ENCODE peak calls at places on chromosome 18, in nine cellular contexts. T is ovary; A is stimulated activated CD8-positive, alpha-beta memory T cell treated with anti-CD3 and anti-CD28 coated beads, Interleukin-15, amount 100 ng/mL, for 24 hours; I is GM12891; O is lower leg skin; N is GM04503; R is A549; Z is adipocyte; W is HepG2. P is an unnamed sample.

GRCh38 chr18:74512321-74513053 is 16.3 kb downstream of the CNDP2 start:
- DNase-seq in W (no peak), O (no peak), T (no peak), I (no peak), A (no peak), N (no peak), R (no peak), Z (no peak), P (no peak)

GRCh38 chr18:13577091-13577697 is 149.2 kb downstream of the FAM210A start:
- DNase-seq in Z (peak), A (no peak), I (peak), T (no peak), O (no peak), N (peak), W (no peak), R (no peak), P (no peak)

GRCh38 chr18:62122330-62122729 is 64.5 kb downstream of the PIGN start:
- DNase-seq in A (no peak), N (no peak), T (no peak), W (no peak), Z (no peak), O (no peak), R (no peak), I (no peak), P (no peak)

GRCh38 chr18:212780-213179 is 54.4 kb downstream of the USP14 start:
- DNase-seq in R (no peak), I (no peak), A (no peak), T (no peak), O (no peak), W (no peak), N (no peak), Z (peak), P (no peak)

GRCh38 chr18:2963048-2963447 is 49.9 kb downstream of the LPIN2 start:
- DNase-seq in N (no peak), W (no peak), A (no peak), R (no peak), I (no peak), O (no peak), T (no peak), Z (no peak), P (no peak)

GRCh38 chr18:63439334-63439733 is 17.1 kb upstream of the VPS4B start:
- DNase-seq in I (peak), N (no peak), T (peak), R (peak), W (peak), O (peak), Z (peak), A (no peak), P (peak)

GRCh38 chr18:21682276-21683051 is 22.1 kb downstream of the ABHD3 start:
- DNase-seq in I (no peak), T (no peak), N (peak), O (no peak), R (no peak), W (no peak), Z (peak), A (no peak), P (no peak)

GRCh38 chr18:72700961-72701710 is 157.0 kb upstream of the CBLN2 start:
- DNase-seq in A (no peak), N (no peak), R (no peak), I (no peak), O (no peak), W (peak), T (no peak), Z (peak), P (no peak)

GRCh38 chr18:47215554-47216138 is 35.8 kb downstream of the SKOR2 start:
- DNase-seq in I (peak), W (peak), Z (peak), A (no peak), N (peak), O (peak), R (peak), T (no peak), P (no peak)

GRCh38 chr18:51603111-51603510 is 405.6 kb upstream of the MEX3C start:
- DNase-seq in Z (no peak), I (no peak), O (no peak), N (no peak), R (no peak), W (no peak), T (no peak), A (no peak), P (no peak)

GRCh38 chr18:13268746-13269285 is 50.3 kb downstream of the LDLRAD4 start:
- DNase-seq in W (no peak), A (no peak), N (no peak), Z (no peak), T (no peak), R (no peak), O (no peak), I (no peak), P (no peak)

GRCh38 chr18:70024829-70025228 is 77.2 kb upstream of the CD226 start:
- DNase-seq in I (no peak), R (no peak), Z (no peak), O (no peak), N (no peak), A (no peak), W (no peak), T (no peak), P (no peak)

GRCh38 chr18:8207996-8208395 is 401.2 kb upstream of the RAB12 start:
- DNase-seq in N (no peak), Z (no peak), T (no peak), O (no peak), R (no peak), A (no peak), W (no peak), I (no peak), P (no peak)

GRCh38 chr18:77008576-77009315 is 123.8 kb downstream of the MBP start:
- DNase-seq in T (no peak), Z (no peak), O (no peak), A (no peak), R (no peak), N (no peak), I (no peak), W (no peak), P (no peak)

GRCh38 chr18:58761970-58762780 is 90.9 kb downstream of the MALT1 start:
- DNase-seq in T (no peak), O (no peak), Z (no peak), N (no peak), A (no peak), I (no peak), W (no peak), R (no peak), P (no peak)

GRCh38 chr18:34493099-34493544 is 217.0 kb upstream of the DTNA start:
- DNase-seq in T (peak), W (peak), N (peak), R (no peak), O (peak), I (no peak), Z (peak), A (no peak), P (no peak)

GRCh38 chr18:44733069-44733753 is 52.5 kb downstream of the SETBP1 start:
- DNase-seq in A (no peak), I (no peak), N (peak), Z (peak), R (peak), O (peak), W (no peak), T (no peak), P (no peak)

GRCh38 chr18:3455938-3456685 is 6.1 kb downstream of the TGIF1 start:
- DNase-seq in A (no peak), N (no peak), R (no peak), O (no peak), W (peak), I (no peak), Z (peak), T (no peak), P (no peak)

GRCh38 chr18:79275992-79276391 is 119.7 kb upstream of the NFATC1 start:
- DNase-seq in A (no peak), R (no peak), N (no peak), O (no peak), Z (peak), T (no peak), I (peak), W (no peak), P (no peak)

GRCh38 chr18:3985030-3985429 is 470.1 kb downstream of the DLGAP1 start:
- DNase-seq in A (no peak), I (no peak), T (no peak), Z (peak), W (no peak), N (no peak), R (no peak), O (no peak), P (no peak)

GRCh38 chr18:23998811-23999210 is 15.7 kb upstream of the TTC39C start:
- DNase-seq in N (no peak), T (no peak), W (peak), A (no peak), O (no peak), R (no peak), Z (no peak), I (no peak), P (no peak)

GRCh38 chr18:23377669-23378469 is 75.2 kb upstream of the RIOK3 start:
- DNase-seq in N (peak), O (no peak), W (peak), I (no peak), R (peak), Z (peak), T (no peak), A (no peak), P (no peak)

GRCh38 chr18:25261768-25262167 is 90.2 kb downstream of the ZNF521 start:
- DNase-seq in Z (no peak), O (no peak), T (no peak), W (no peak), I (no peak), A (no peak), R (no peak), N (no peak), P (no peak)

GRCh38 chr18:14907420-14907819 is 159.4 kb downstream of the ANKRD30B start:
- DNase-seq in T (no peak), Z (no peak), R (no peak), I (no peak), W (no peak), N (no peak), O (no peak), A (no peak), P (no peak)

GRCh38 chr18:2316686-2317308 is 254.5 kb downstream of the METTL4 start:
- DNase-seq in R (no peak), W (peak), O (no peak), A (no peak), I (no peak), T (no peak), N (no peak), Z (no peak), P (no peak)

GRCh38 chr18:4282954-4283353 is 172.2 kb downstream of the DLGAP1 start:
- DNase-seq in T (no peak), Z (no peak), R (no peak), W (no peak), A (no peak), N (no peak), O (no peak), I (no peak), P (no peak)

GRCh38 chr18:63292844-63293683 is 26.5 kb downstream of the BCL2 start:
- DNase-seq in R (no peak), N (no peak), T (peak), I (no peak), O (no peak), A (no peak), Z (no peak), W (no peak), P (peak)

GRCh38 chr18:46502444-46502843 is 154.6 kb downstream of the LOXHD1 start:
- DNase-seq in R (no peak), I (no peak), Z (peak), O (no peak), T (no peak), N (no peak), W (no peak), A (no peak), P (no peak)

GRCh38 chr18:3321133-3321812 is 59.3 kb downstream of the MYL12B start:
- DNase-seq in N (no peak), T (no peak), R (peak), I (no peak), Z (peak), A (no peak), W (no peak), O (no peak), P (no peak)

GRCh38 chr18:23103449-23103848 is 31.8 kb upstream of the CABLES1 start:
- DNase-seq in I (no peak), O (no peak), W (no peak), A (no peak), Z (no peak), N (no peak), T (no peak), R (no peak), P (no peak)

GRCh38 chr18:35106845-35107148 is 65.6 kb downstream of the MAPRE2 start:
- DNase-seq in N (no peak), O (no peak), T (no peak), I (no peak), R (no peak), W (no peak), Z (no peak), A (no peak), P (no peak)

GRCh38 chr18:3248062-3248669 is 565 bp downstream of the MYL12A start:
- DNase-seq in N (no peak), Z (peak), I (no peak), R (no peak), T (peak), W (no peak), O (no peak), A (no peak), P (no peak)

GRCh38 chr18:47163241-47163640 is 12.9 kb downstream of the IER3IP1 start:
- DNase-seq in R (no peak), I (no peak), O (no peak), A (no peak), W (no peak), Z (peak), T (no peak), N (no peak), P (no peak)

GRCh38 chr18:80126797-80127196 is 17.7 kb downstream of the ADNP2 start:
- DNase-seq in I (no peak), O (no peak), T (no peak), W (no peak), Z (no peak), N (no peak), A (no peak), R (no peak), P (no peak)

GRCh38 chr18:12726774-12727550 is 24.1 kb downstream of the PSMG2 start:
- DNase-seq in R (peak), I (no peak), T (peak), W (peak), Z (peak), O (peak), N (no peak), A (peak), P (peak)

GRCh38 chr18:66867653-66868052 is 263.8 kb upstream of the CDH19 start:
- DNase-seq in T (no peak), I (no peak), R (no peak), Z (no peak), A (no peak), N (no peak), O (no peak), W (no peak), P (no peak)

GRCh38 chr18:2969695-2970094 is 43.2 kb downstream of the LPIN2 start:
- DNase-seq in R (no peak), O (no peak), A (no peak), T (no peak), Z (no peak), N (no peak), I (no peak), W (no peak), P (no peak)

P was measured in CD8-positive, alpha-beta T cell.